ENCODE peak calls at places on chromosomes 7 and 10, in nine cellular contexts. N is cardiac muscle cell; R is K562; K is Peyer's patch; M is upper lobe of right lung; D is left ventricle myocardium inferior; O is body of pancreas; J is CD8-positive, alpha-beta memory T cell; U is ovary. T is an unnamed sample.

GRCh38 chr10:91349381-91349780 is 60.8 kb upstream of the HECTD2 start:
- DNase-seq in O (peak; percentile 42), D (no peak), J (no peak), M (no peak), N (peak; percentile 89), U (no peak), K (no peak), R (no peak), T (no peak)

GRCh38 chr10:77458986-77459590 is 178.5 kb downstream of the KCNMA1 start:
- DNase-seq in O (no peak), M (no peak), J (no peak), N (peak; percentile 7), R (no peak), K (no peak), U (no peak), D (no peak), T (no peak)

GRCh38 chr10:51073461-51074237 is 638 bp upstream of the PRKG1 start:
- DNase-seq in U (peak; percentile 53), J (no peak), K (peak; percentile 52), R (no peak), N (peak; percentile 32), D (peak; percentile 38), O (peak; percentile 45), M (no peak), T (no peak)

GRCh38 chr10:97096327-97097153 is 89.2 kb downstream of the SLIT1 start:
- DNase-seq in N (no peak), J (peak; percentile 61), M (no peak), K (no peak), R (no peak), U (peak; percentile 31), O (no peak), D (peak; percentile 83), T (no peak)

GRCh38 chr10:11491087-11491486 is 120.4 kb downstream of the USP6NL start:
- DNase-seq in N (no peak), R (no peak), K (no peak), D (no peak), M (no peak), J (no peak), U (no peak), O (peak; percentile 13), T (no peak)

GRCh38 chr7:134727711-134728110 is 51.7 kb upstream of the CALD1 start:
- DNase-seq in J (no peak), U (no peak), M (no peak), K (no peak), R (no peak), O (no peak), N (no peak), D (no peak), T (no peak)

GRCh38 chr10:70778267-70778924 is 6.8 kb downstream of the TBATA start:
- DNase-seq in U (no peak), J (no peak), O (no peak), K (peak; percentile 34), R (no peak), N (no peak), M (no peak), D (no peak), T (no peak)

GRCh38 chr10:102268333-102268999 is 23.1 kb downstream of the GBF1 start:
- DNase-seq in U (no peak), J (no peak), O (no peak), K (no peak), D (no peak), M (no peak), N (peak; percentile 56), R (no peak), T (no peak)

GRCh38 chr7:95549818-95550529 is 46.3 kb downstream of the PDK4 start:
- DNase-seq in K (peak; percentile 82), N (peak; percentile 97), D (peak; percentile 89), O (peak; percentile 98), M (peak; percentile 79), U (peak; percentile 96), R (peak; percentile 68), J (no peak), T (peak; percentile 82)

GRCh38 chr10:114404171-114405010 is at the start of gene AFAP1L2:
- DNase-seq in J (no peak), U (peak; percentile 64), N (peak; percentile 39), M (no peak), K (peak; percentile 82), D (peak; percentile 50), O (peak; percentile 59), R (no peak), T (no peak)

GRCh38 chr10:100008708-100009282 is 952 bp downstream of the DNMBP start:
- DNase-seq in K (no peak), O (no peak), M (no peak), J (no peak), D (no peak), N (no peak), U (no peak), R (peak; percentile 8), T (no peak)

GRCh38 chr7:45143616-45144015 is 14.0 kb upstream of the RAMP3 start:
- DNase-seq in R (no peak), K (no peak), D (no peak), J (no peak), M (no peak), U (no peak), O (no peak), N (no peak), T (no peak)

GRCh38 chr10:73076361-73077183 is 20.1 kb downstream of the P4HA1 start:
- DNase-seq in O (peak; percentile 58), R (no peak), U (peak; percentile 81), J (no peak), N (peak; percentile 93), D (peak; percentile 47), K (no peak), M (no peak), T (no peak)

GRCh38 chr7:135855836-135856235 is 107.2 kb upstream of the FAM180A start:
- DNase-seq in M (no peak), N (peak; percentile 28), R (peak; percentile 30), O (no peak), K (no peak), U (no peak), D (no peak), J (no peak), T (no peak)

GRCh38 chr7:122311719-122312118 is 7.2 kb upstream of the FEZF1 start:
- DNase-seq in J (no peak), U (no peak), O (no peak), N (no peak), D (no peak), R (no peak), M (no peak), K (no peak), T (no peak)

GRCh38 chr7:2242541-2243482 is 786 bp downstream of the NUDT1 start:
- DNase-seq in M (no peak), R (peak; percentile 81), K (no peak), O (no peak), J (no peak), U (no peak), D (no peak), N (no peak), T (no peak)

GRCh38 chr7:2493205-2493604 is 17.0 kb upstream of the GRIFIN start:
- DNase-seq in K (no peak), M (no peak), R (no peak), O (no peak), J (no peak), N (no peak), U (no peak), D (no peak), T (no peak)

GRCh38 chr7:69967152-69967591 is 368.9 kb downstream of the AUTS2 start:
- DNase-seq in R (no peak), D (peak; percentile 51), U (peak; percentile 23), J (no peak), K (no peak), M (no peak), N (peak; percentile 58), O (peak; percentile 7), T (no peak)
- H3K4me3 ChIP-seq in R (no peak overlapping the region), D (peak overlapping the region; percentile 63), U (no peak overlapping the region), J (no peak overlapping the region), K (no peak overlapping the region), M (peak overlapping the region; percentile 3), N (peak overlapping the region; percentile 43), O (no peak overlapping the region), T (no peak overlapping the region)

GRCh38 chr10:101044117-101044516 is 13.1 kb downstream of the SFXN3 start:
- DNase-seq in D (no peak), K (no peak), N (no peak), R (no peak), J (no peak), U (no peak), O (no peak), M (no peak), T (no peak)
- H3K4me1 ChIP-seq in D (peaks cover 32% of the 10 kb centered on the region), K (peaks cover 5% of the 10 kb centered on the region), N (peaks cover 5% of the 10 kb centered on the region), R (peaks cover 26% of the 10 kb centered on the region), J (peaks cover 17% of the 10 kb centered on the region), U (peaks cover 3% of the 10 kb centered on the region), O (peaks cover 26% of the 10 kb centered on the region), M (peaks cover 20% of the 10 kb centered on the region), T (peaks cover 25% of the 10 kb centered on the region)

DNA sequence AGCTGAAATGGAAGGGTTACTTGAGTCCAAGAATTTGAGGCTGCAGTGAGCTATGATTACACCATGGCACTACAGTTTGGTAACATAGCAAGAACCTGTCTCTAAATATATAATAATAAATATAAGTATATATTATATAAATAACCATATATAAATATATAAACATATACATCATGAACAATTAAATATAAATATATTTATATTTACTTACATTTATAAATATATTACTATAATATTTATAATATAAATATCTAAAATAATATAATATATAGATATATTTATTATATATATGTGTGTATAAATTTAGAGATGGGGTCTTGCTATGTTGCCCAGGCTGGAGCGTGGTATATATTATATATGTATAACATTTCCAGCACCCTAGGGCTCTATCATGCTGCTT is 42.4 kb upstream of the LYZL1 start:
- DNase-seq in J (no peak), R (no peak), O (no peak), D (no peak), M (no peak), K (no peak), N (no peak), U (no peak), T (no peak)
- H3K4me3 ChIP-seq in J (no peak overlapping the region), R (no peak overlapping the region), O (no peak overlapping the region), D (no peak overlapping the region), M (no peak overlapping the region), K (no peak overlapping the region), N (no peak overlapping the region), U (no peak overlapping the region), T (no peak overlapping the region)

GRCh38 chr7:65381742-65382141 is 8.1 kb downstream of the ZNF92 start:
- DNase-seq in R (no peak), M (no peak), K (no peak), J (no peak), N (no peak), D (no peak), O (no peak), U (no peak), T (no peak)
- H3K4me1 ChIP-seq in R (no peaks in the 10 kb centered on the region), M (peaks cover 4% of the 10 kb centered on the region), K (peaks cover 4% of the 10 kb centered on the region), J (peaks cover 34% of the 10 kb centered on the region), N (peaks cover 19% of the 10 kb centered on the region), D (peaks cover 47% of the 10 kb centered on the region), O (peaks cover 9% of the 10 kb centered on the region), U (no peaks in the 10 kb centered on the region), T (no peaks in the 10 kb centered on the region)

DNA sequence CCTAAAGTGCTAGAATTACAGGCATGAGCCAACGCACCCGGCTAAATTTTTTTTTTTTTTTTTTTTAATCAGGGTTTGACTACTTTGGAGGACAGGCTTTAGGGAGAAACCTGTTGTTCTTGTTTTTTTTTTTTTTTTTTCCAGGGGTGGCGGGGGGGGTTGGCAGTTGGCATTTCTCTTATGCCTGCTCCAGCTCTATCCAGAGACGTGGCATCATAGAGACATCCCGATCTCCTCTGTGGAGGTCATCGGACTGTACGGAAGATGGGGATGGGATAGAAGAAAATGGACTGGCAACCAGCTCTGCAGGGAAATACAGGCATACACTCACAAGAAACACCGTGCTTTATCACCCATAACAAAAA is 130.8 kb downstream of the PRPF18 start:
- DNase-seq in O (no peak), J (no peak), N (no peak), R (no peak), K (no peak), M (no peak), U (no peak), D (no peak), T (no peak)
- H3K4me3 ChIP-seq in O (peak overlapping the region; percentile 18), J (peak overlapping the region; percentile 53), N (no peak overlapping the region), R (no peak overlapping the region), K (no peak overlapping the region), M (peak overlapping the region; percentile 38), U (no peak overlapping the region), D (peak overlapping the region; percentile 61), T (peak overlapping the region; percentile 26)

GRCh38 chr10:131323880-131324279 is 12.4 kb upstream of the TCERG1L start:
- DNase-seq in U (no peak), K (no peak), M (no peak), R (no peak), D (no peak), O (no peak), J (no peak), N (no peak), T (no peak)
- H3K4me1 ChIP-seq in U (no peaks in the 10 kb centered on the region), K (no peaks in the 10 kb centered on the region), M (no peaks in the 10 kb centered on the region), R (no peaks in the 10 kb centered on the region), D (no peaks in the 10 kb centered on the region), O (no peaks in the 10 kb centered on the region), J (no peaks in the 10 kb centered on the region), N (no peaks in the 10 kb centered on the region), T (no peaks in the 10 kb centered on the region)

T was measured in Panc1.